ENCODE peak calls at places on chromosome 22, in ten cellular contexts. N is PC-9, K is GM23338, Y is hepatocyte, F is OCI-LY7, E is HCT116, R is Karpas-422, I is MM.1S, P is SK-N-SH, G is GM23248. H is an unnamed sample.
A peak's percentile ranks its signal among the peaks of the same experiment; 100 is the strongest.

GRCh38 chr22:27317156-27317555 is 484.4 kb downstream of the MN1 start:
- DNase-seq in N (no peak), K (peak; percentile 45), Y (no peak), F (no peak), E (no peak), R (no peak), I (no peak), P (no peak), G (no peak), H (no peak)

GRCh38 chr22:46180370-46181137 is 30.2 kb downstream of the PPARA start:
- DNase-seq in N (no peak), K (peak; percentile 29), Y (no peak), F (peak; percentile 26), E (no peak), R (no peak), I (no peak), P (no peak), G (peak; percentile 19), H (no peak)

GRCh38 chr22:39789794-39790193 is 103.8 kb downstream of the ENTHD1 start:
- DNase-seq in N (no peak), K (no peak), Y (peak; percentile 16), F (no peak), E (no peak), R (no peak), I (no peak), P (no peak), G (no peak), H (no peak)

GRCh38 chr22:17741866-17742527 is 32.3 kb downstream of the BID start:
- DNase-seq in N (no peak), K (no peak), Y (no peak), F (no peak), E (no peak), R (no peak), I (no peak), P (no peak), G (no peak), H (no peak)

GRCh38 chr22:22214819-22215329 is 29.7 kb upstream of the VPREB1 start:
- DNase-seq in N (no peak), K (no peak), Y (peak; percentile 75), F (no peak), E (no peak), R (no peak), I (no peak), P (no peak), G (no peak), H (no peak)

GRCh38 chr22:40040927-40041326 is 46.2 kb downstream of the FAM83F start:
- DNase-seq in N (peak; percentile 41), K (no peak), Y (peak; percentile 50), F (no peak), E (no peak), R (no peak), I (no peak), P (no peak), G (peak; percentile 42), H (peak; percentile 73)

GRCh38 chr22:39778055-39778454 is 115.5 kb downstream of the ENTHD1 start:
- DNase-seq in N (no peak), K (no peak), Y (no peak), F (no peak), E (no peak), R (no peak), I (no peak), P (no peak), G (no peak), H (no peak)

GRCh38 chr22:28440517-28441366 is 238.9 kb downstream of the TTC28 start:
- DNase-seq in N (no peak), K (no peak), Y (no peak), F (no peak), E (no peak), R (no peak), I (no peak), P (peak; percentile 29), G (peak; percentile 67), H (no peak)

GRCh38 chr22:46483353-46483752 is 54.1 kb downstream of the CELSR1 start:
- DNase-seq in N (no peak), K (no peak), Y (no peak), F (no peak), E (no peak), R (no peak), I (no peak), P (no peak), G (no peak), H (no peak)

DNA sequence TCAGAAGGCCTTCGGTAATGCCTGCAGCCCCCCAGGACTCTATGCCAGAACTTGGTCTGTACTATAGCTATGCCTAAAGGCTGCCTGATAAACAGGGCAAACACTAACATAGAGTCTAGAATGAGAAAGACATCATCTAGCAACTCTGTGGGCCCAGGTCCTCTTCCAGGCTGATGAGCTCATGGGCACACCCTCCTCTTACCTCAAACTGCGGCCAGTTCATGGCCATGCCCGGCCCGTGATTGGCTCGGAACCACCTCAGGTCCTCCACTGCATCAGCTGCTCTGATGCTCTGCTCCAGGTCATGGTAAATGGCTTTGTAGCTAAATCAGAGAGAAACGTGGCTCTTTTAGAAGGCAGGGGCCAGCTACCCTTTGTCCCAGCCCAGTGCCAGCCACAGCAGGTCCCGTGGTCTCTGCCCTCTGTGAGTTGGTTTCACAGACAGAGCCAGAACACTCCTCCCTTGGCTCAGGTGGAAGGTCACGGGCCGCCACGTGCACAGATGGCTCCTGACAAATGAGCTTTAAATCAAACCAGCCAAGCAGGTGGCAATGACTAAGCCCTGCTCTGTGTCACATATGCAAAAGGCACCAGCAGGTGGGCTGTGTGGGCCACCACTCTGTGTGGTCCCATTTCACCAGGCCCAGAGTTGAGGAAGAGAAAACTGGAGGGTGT is 25.0 kb upstream of the ARFGAP3 start:
- DNase-seq in N (no peak), K (no peak), Y (no peak), F (peak; percentile 59), E (no peak), R (peak; percentile 58), I (no peak), P (no peak), G (no peak), H (no peak)
- H3K4me2 ChIP-seq in N (no peak overlapping the region), K (no peak overlapping the region), Y (no peak overlapping the region), F (no peak overlapping the region), E (no peak overlapping the region), R (no peak overlapping the region), I (no peak overlapping the region), P (no peak overlapping the region), G (no peak overlapping the region), H (no peak overlapping the region)

DNA sequence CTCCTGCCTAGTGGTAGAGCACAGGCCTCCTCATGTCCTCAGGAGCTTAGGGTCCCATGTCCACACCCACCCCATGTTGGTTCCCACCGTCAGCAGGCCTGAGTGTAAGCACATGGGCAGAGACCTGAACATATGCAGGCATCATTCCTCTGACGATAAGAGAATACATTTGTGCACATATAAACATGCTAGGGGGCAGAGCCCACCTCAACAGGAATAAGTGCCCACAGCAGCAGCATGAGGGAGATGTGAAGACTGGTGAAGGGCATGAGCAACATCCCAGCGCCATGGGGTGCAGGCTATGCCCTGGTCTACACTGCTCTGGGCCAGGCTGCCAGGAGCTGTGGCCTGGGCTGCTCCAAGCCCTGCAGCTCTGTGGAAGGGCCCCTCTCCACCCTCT is 16.9 kb downstream of the ADORA2A start:
- DNase-seq in N (no peak), K (no peak), Y (no peak), F (no peak), E (no peak), R (no peak), I (no peak), P (no peak), G (no peak), H (no peak)
- H3K9me2 ChIP-seq in N (no peaks in the 10 kb centered on the region), K (peaks cover 4% of the 10 kb centered on the region), Y (no peaks in the 10 kb centered on the region), F (no peaks in the 10 kb centered on the region), E (no peaks in the 10 kb centered on the region), R (no peaks in the 10 kb centered on the region), I (no peaks in the 10 kb centered on the region), P (no peaks in the 10 kb centered on the region), G (no peaks in the 10 kb centered on the region), H (no peaks in the 10 kb centered on the region)

GRCh38 chr22:48796295-48797015 is 1031.2 kb downstream of the BRD1 start:
- DNase-seq in N (no peak), K (no peak), Y (no peak), F (no peak), E (no peak), R (no peak), I (no peak), P (no peak), G (no peak), H (no peak)

GRCh38 chr22:48800036-48800885 is 1027.4 kb downstream of the BRD1 start:
- DNase-seq in N (no peak), K (no peak), Y (no peak), F (no peak), E (no peak), R (no peak), I (no peak), P (no peak), G (no peak), H (no peak)

GRCh38 chr22:48797731-48798130 is 1029.9 kb downstream of the BRD1 start:
- DNase-seq in N (no peak), K (no peak), Y (no peak), F (no peak), E (no peak), R (no peak), I (no peak), P (no peak), G (no peak), H (no peak)

GRCh38 chr22:48799227-48799970 is 1028.3 kb downstream of the BRD1 start:
- DNase-seq in N (no peak), K (no peak), Y (no peak), F (no peak), E (no peak), R (no peak), I (no peak), P (no peak), G (no peak), H (no peak)

DNA sequence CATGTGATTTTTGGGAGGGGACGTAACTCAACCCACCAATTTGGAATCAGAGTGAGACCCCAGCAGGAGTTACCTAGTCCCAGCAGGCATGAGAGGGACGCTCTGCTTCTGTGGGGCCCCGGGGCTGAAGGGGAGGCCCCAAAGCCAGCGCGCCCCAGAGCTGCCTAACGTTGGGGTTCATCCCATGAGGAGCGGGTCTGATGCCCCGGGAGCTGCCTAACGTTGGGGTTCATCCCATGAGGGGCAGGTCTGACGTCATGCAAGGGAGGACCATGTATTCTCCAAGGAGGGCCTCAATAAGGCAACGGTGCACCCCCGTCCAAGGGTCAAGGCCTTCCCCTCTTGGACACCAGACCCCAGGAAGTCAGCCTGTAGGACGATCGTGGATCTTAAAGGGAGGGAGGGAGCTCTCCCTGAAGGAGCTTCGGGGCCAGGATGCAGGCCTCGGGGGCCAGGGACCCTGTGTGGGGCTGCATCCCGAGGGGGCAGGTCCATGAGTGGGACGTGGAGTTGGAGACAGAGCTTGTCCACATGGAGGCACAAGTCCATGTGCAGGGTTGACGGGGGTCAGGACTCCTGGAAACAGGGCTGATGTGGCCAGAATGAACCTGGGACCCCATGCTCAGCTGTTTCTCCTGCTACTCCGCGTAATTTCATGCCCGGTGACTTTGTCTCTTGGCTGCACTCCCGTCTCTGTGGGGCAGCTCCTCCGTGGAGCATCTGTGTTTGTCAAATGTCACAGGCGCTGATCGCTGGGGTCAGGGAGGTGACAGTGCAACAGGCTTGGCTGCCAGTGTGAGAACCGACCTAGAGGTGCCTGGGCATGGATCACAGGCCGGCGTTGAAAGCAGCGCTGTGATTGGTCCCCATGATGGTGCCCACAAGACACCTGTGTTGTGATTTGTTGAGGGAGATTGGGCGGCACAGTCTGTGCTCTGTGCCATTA is 1029.1 kb downstream of the BRD1 start:
- DNase-seq in N (no peak), K (no peak), Y (no peak), F (no peak), E (no peak), R (peak; percentile 43), I (no peak), P (no peak), G (no peak), H (no peak)
- H3K4me2 ChIP-seq in N (no peak overlapping the region), K (no peak overlapping the region), Y (no peak overlapping the region), F (no peak overlapping the region), E (no peak overlapping the region), R (no peak overlapping the region), I (no peak overlapping the region), P (no peak overlapping the region), G (no peak overlapping the region), H (no peak overlapping the region)

GRCh38 chr22:20440637-20441591 is 3.3 kb upstream of the SCARF2 start:
- DNase-seq in N (no peak), K (no peak), Y (no peak), F (no peak), E (no peak), R (no peak), I (no peak), P (no peak), G (no peak), H (no peak)
- H3K9me2 ChIP-seq in N (no peaks in the 10 kb centered on the region), K (no peaks in the 10 kb centered on the region), Y (no peaks in the 10 kb centered on the region), F (no peaks in the 10 kb centered on the region), E (no peaks in the 10 kb centered on the region), R (no peaks in the 10 kb centered on the region), I (no peaks in the 10 kb centered on the region), P (no peaks in the 10 kb centered on the region), G (no peaks in the 10 kb centered on the region), H (no peaks in the 10 kb centered on the region)